ENCODE peak calls at places on chromosomes 16 and 17, in seven cellular contexts. R, G, W, C, S, O and Q are unnamed samples.
A peak's percentile ranks its signal among the peaks of the same experiment; 100 is the strongest.

GRCh38 chr17:65035704-65036103 is 20.8 kb downstream of the GNA13 start:
- DNase-seq in O (no peak), S (no peak), C (no peak), W (no peak), R (no peak), G (no peak), Q (no peak)

GRCh38 chr17:71505200-71505599 is 615.6 kb upstream of the SOX9 start:
- DNase-seq in W (no peak), C (no peak), G (no peak), O (no peak), S (no peak), R (no peak), Q (no peak)

GRCh38 chr16:16025214-16025968 is 76.0 kb downstream of the ABCC1 start:
- DNase-seq in S (peak; percentile 9), O (no peak), G (no peak), W (no peak), C (peak; percentile 84), R (peak; percentile 24), Q (no peak)

GRCh38 chr17:4497101-4497824 is 1.4 kb upstream of the SPNS2 start:
- DNase-seq in W (no peak), G (no peak), C (peak; percentile 89), R (no peak), S (no peak), O (peak; percentile 32), Q (no peak)

GRCh38 chr17:13940858-13941665 is 128.2 kb upstream of the COX10 start:
- DNase-seq in W (no peak), R (no peak), S (no peak), C (no peak), O (no peak), G (peak; percentile 67), Q (no peak)

GRCh38 chr17:41914358-41914766 is 4.4 kb downstream of the ACLY start:
- DNase-seq in R (peak; percentile 46), W (no peak), C (no peak), S (no peak), O (no peak), G (peak; percentile 49), Q (no peak)

GRCh38 chr17:18145811-18146210 is 37.3 kb downstream of the MYO15A start:
- DNase-seq in W (no peak), G (no peak), C (no peak), S (no peak), O (no peak), R (no peak), Q (no peak)

GRCh38 chr17:14304876-14305636 is 4.2 kb downstream of the HS3ST3B1 start:
- DNase-seq in C (no peak), O (no peak), S (no peak), W (no peak), G (no peak), R (peak; percentile 55), Q (no peak)

GRCh38 chr16:477758-478157 is 49.8 kb upstream of the CAPN15 start:
- DNase-seq in O (no peak), C (no peak), S (no peak), G (no peak), R (no peak), W (no peak), Q (peak; percentile 85)

GRCh38 chr17:30095507-30096244 is 20.9 kb upstream of the NSRP1 start:
- DNase-seq in W (no peak), O (no peak), S (no peak), G (peak; percentile 41), R (peak; percentile 64), C (no peak), Q (no peak)

GRCh38 chr16:22373662-22374310 is 633 bp downstream of the CDR2 start:
- DNase-seq in S (peak; percentile 15), R (peak; percentile 77), W (peak; percentile 62), O (peak; percentile 79), G (peak; percentile 47), C (peak; percentile 75), Q (peak; percentile 11)

GRCh38 chr17:151886-152859 is 14.8 kb downstream of the SCGB1C2 start:
- DNase-seq in R (no peak), O (no peak), S (no peak), W (no peak), C (peak; percentile 59), G (no peak), Q (no peak)

GRCh38 chr17:73203135-73203787 is 10.4 kb downstream of the COG1 start:
- DNase-seq in C (peak; percentile 10), O (no peak), R (no peak), G (no peak), S (no peak), W (peak; percentile 68), Q (no peak)

GRCh38 chr16:28166394-28167208 is 45.2 kb downstream of the XPO6 start:
- DNase-seq in O (no peak), R (no peak), G (no peak), C (no peak), S (no peak), W (no peak), Q (no peak)

GRCh38 chr16:25298165-25298872 is 40.7 kb upstream of the ZKSCAN2 start:
- DNase-seq in O (no peak), R (no peak), W (no peak), G (no peak), S (no peak), C (no peak), Q (no peak)

GRCh38 chr16:53839150-53839549 is 135.2 kb downstream of the FTO start:
- DNase-seq in R (no peak), O (no peak), S (no peak), C (no peak), G (no peak), W (no peak), Q (no peak)

GRCh38 chr17:40317880-40318834 is 9.2 kb downstream of the RARA start:
- DNase-seq in G (peak; percentile 99), O (peak; percentile 98), W (peak; percentile 97), R (peak; percentile 98), S (peak; percentile 88), C (peak; percentile 99), Q (peak; percentile 98)

GRCh38 chr17:45908935-45909334 is 14.6 kb downstream of the MAPT start:
- DNase-seq in W (no peak), S (no peak), R (no peak), G (no peak), C (no peak), O (no peak), Q (peak; percentile 53)

GRCh38 chr16:66717112-66717675 is 20.7 kb upstream of the CMTM4 start:
- DNase-seq in G (peak; percentile 65), S (no peak), C (no peak), O (peak; percentile 65), R (peak; percentile 61), W (no peak), Q (no peak)

DNA sequence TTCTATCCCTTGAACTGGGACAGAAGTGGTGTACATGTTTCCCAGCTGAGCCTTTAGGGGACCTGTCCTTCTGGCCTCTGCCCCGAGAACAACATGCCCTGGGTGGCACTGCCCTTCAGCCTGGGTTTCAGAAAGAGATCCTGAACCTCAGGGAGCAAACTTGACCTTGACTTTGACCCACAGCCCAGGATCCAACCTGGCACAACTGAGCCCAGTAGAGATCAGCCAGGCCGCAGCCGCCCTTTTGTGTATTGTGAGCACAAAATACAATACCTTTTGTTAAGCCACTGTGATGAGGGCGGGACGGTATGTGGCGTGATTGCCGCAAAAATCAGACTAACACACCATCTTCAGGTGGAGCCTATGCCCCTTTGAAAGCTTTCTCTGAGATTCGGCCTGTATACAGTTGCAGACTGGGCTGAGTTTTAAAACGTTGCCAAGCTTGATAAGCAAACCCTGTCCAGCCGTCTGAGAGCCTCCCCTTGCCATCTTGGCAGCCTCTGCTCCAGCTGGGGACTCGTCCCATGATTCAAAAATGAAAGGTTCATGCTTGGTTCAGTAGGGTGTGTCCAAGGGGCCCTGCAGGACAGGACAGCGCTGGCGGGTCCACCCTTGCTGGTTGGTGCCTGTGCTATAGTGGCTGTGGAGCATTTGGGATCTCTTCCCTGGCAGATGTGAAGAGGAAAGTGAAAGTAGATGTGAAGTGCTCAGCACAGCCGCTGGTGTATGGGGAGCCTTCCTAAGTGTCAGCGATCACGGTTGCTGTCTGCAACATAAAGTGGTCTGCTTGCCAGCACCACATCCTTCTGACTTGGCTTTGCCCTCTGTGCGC is 40.3 kb downstream of the FOXL1 start:
- DNase-seq in R (no peak), G (no peak), O (no peak), S (no peak), C (no peak), W (no peak), Q (no peak)
- H3K4me3 ChIP-seq in R (no peak overlapping the region), G (peak overlapping the region; percentile 46), O (no peak overlapping the region), S (no peak overlapping the region), C (peak overlapping the region; percentile 55), W (peak overlapping the region; percentile 8), Q (peak overlapping the region; percentile 14)

GRCh38 chr16:11203111-11203623 is 52.8 kb downstream of the SOCS1 start:
- DNase-seq in S (no peak), W (no peak), G (no peak), R (no peak), O (no peak), C (no peak), Q (no peak)
- H3K4me1 ChIP-seq in S (no peaks in the 10 kb centered on the region), W (peaks cover 3% of the 10 kb centered on the region), G (no peaks in the 10 kb centered on the region), R (peaks cover 26% of the 10 kb centered on the region), O (peaks cover 5% of the 10 kb centered on the region), C (no peaks in the 10 kb centered on the region), Q (no peaks in the 10 kb centered on the region)

DNA sequence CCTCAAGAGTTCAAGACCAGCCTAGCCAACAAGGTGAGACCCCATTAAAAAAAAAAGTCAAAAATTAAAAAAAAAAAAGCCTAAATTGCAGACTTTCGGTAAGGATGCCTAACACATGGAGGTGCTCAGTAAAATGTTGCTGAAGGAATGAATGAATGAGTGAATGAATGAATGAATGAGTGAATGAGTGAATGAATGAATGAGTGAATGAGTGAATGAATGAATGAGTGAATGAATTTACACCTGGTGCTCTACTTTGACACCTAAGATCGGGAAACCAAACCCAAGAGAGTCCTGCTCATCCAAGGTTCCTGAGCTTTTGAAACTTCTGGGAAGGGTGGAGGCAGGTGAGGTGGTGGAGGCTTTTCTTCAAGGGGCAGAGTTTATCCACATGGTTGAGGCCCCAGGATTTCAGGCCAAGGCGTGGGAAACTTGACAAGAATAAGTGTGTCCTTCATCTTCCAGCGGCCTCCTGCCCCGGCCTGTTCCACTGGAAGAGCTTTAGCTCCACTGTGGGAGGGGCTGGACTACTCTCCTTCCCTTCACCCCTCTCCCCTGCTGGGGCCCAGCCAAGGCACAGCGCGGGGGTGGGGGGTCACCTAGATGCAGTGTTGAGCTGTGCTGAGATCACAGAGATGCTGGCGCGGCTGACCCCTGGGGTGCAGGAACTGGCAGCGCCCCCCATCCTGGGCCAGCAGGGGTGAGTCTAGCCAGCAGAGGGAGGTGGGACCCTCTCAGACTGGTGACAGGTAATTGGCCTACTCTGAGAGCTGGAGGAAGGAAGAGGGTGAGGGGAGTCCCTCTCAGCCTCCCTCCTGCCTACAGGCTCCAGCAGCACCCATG is 111.9 kb upstream of the LHX1 start:
- DNase-seq in W (no peak), S (no peak), O (no peak), G (no peak), R (no peak), C (no peak), Q (no peak)
- H3K27me3 ChIP-seq in W (peaks cover 77% of the 10 kb centered on the region), S (peaks cover 9% of the 10 kb centered on the region), O (no peaks in the 10 kb centered on the region), G (no peaks in the 10 kb centered on the region), R (no peaks in the 10 kb centered on the region), C (no peaks in the 10 kb centered on the region), Q (peaks cover 33% of the 10 kb centered on the region)

DNA sequence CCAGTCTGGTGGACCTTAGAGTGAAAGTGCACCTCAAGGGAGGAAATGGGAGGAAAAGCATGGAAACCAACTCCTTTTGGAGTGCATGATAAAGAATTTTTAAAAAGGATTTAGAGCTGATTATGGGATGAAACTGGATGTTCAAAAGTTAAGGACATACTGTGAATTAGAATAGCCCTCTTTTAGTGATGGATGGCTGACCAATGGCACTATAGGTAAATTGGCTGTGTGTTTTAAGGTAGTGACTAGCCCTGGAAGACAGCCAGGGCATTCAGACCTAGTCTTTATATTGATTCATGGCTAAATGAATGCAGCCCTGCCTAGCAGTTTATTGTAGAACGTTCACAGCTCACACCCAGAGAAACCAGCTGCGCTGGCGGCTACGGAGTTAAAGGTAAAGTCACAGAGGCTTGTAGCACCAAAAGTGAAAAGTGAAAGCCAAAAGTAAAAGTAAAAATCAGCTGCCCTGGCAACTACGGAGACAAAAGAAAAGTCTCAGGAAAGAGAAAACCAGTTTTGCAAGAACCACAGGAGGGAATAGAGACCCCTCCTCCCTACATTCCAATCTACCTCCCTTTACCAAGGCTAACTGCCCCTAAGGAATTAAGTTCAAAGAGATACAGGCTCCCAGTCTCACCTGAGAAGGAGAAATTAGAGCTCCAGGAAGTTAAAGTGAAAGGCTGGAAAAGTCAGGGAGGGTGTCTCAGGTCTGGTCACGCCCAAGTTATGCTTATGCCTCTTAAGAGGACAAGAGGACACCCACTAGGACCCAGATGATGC is 21.8 kb downstream of the ACSM1 start:
- DNase-seq in C (peak; percentile 68), R (peak; percentile 15), W (peak; percentile 72), S (peak; percentile 5), O (no peak), G (peak; percentile 84), Q (no peak)
- H3K4me3 ChIP-seq in C (peak overlapping the region; percentile 59), R (peak overlapping the region; percentile 31), W (peak overlapping the region; percentile 44), S (peak overlapping the region; percentile 47), O (peak overlapping the region; percentile 61), G (peak overlapping the region; percentile 70), Q (peak overlapping the region; percentile 32)